ENCODE peak calls at places on chromosome 11, in seven cellular contexts. M is fibroblast of lung; Q is A549; U is H9; J is lower lobe of right lung; K is tibial nerve; A is CD8-positive, alpha-beta T cell. X is an unnamed sample. For H3K9me3, the result is how much of the 10 kb centered on the place peaks cover.

GRCh38 chr11:36266767-36267166 is 22.5 kb downstream of the COMMD9 start:
- DNase-seq in J (no peak), A (no peak), U (no peak), M (no peak), K (no peak), Q (no peak), X (no peak)

GRCh38 chr11:123601136-123601535 is 53.3 kb downstream of the SCN3B start:
- DNase-seq in U (no peak), J (no peak), A (no peak), M (peak), K (no peak), Q (no peak), X (no peak)

GRCh38 chr11:130315354-130315970 is 745 bp upstream of the ZBTB44 start:
- DNase-seq in J (peak), U (peak), M (no peak), K (no peak), Q (no peak), A (peak), X (peak)

GRCh38 chr11:1456596-1457325 is 29.8 kb downstream of the MOB2 start:
- DNase-seq in J (no peak), A (no peak), K (no peak), Q (no peak), U (no peak), M (no peak), X (no peak)

GRCh38 chr11:122036022-122036421 is 80.0 kb downstream of the BLID start:
- DNase-seq in J (no peak), A (no peak), K (no peak), U (no peak), M (peak), Q (no peak), X (no peak)

GRCh38 chr11:19672591-19673206 is 39.9 kb upstream of the NAV2 start:
- DNase-seq in Q (no peak), U (no peak), K (no peak), M (no peak), A (no peak), J (no peak), X (no peak)

GRCh38 chr11:83815736-83816135 is 529.6 kb upstream of the CCDC90B start:
- DNase-seq in K (no peak), M (no peak), U (no peak), A (no peak), Q (no peak), J (no peak), X (no peak)

GRCh38 chr11:10777393-10777793 is 26.3 kb downstream of the CTR9 start:
- DNase-seq in Q (no peak), K (no peak), J (no peak), A (no peak), U (no peak), M (no peak), X (no peak)

GRCh38 chr11:132895340-132895739 is 637.0 kb downstream of the OPCML start:
- DNase-seq in Q (no peak), M (peak), U (no peak), J (no peak), A (no peak), K (no peak), X (no peak)

GRCh38 chr11:97140885-97141494 is 751.2 kb downstream of the JRKL start:
- DNase-seq in J (no peak), Q (no peak), A (no peak), U (no peak), M (peak), K (no peak), X (no peak)
- H3K9me3 ChIP-seq in J (under half), Q (under half), A (under half), U (under half), M (under half), K (under half), X (under half)

DNA sequence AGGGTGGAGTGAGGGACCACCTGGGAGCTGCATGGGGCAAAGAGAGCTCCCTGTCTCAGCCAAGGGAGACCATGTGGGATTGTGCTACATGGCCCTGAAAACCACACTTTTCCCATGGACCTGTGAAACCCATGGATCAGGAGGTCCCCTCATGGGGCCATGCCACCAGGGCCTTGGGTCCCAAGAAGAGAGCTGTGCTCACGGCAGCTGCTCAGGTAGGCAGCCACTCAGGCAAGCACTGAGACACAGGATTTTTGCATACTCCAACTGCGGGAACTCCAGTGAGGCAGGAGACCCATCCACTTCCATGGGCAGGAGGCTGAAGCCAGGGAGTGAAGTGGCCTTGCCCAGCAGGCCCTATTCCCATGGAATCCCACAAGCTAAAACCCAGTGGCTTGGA is 190.0 kb downstream of the KCNA4 start:
- DNase-seq in K (no peak), Q (no peak), M (no peak), U (no peak), J (no peak), A (no peak), X (no peak)
- H3K9me3 ChIP-seq in K (under half), Q (under half), M (under half), U (under half), J (under half), A (under half), X (under half)

DNA sequence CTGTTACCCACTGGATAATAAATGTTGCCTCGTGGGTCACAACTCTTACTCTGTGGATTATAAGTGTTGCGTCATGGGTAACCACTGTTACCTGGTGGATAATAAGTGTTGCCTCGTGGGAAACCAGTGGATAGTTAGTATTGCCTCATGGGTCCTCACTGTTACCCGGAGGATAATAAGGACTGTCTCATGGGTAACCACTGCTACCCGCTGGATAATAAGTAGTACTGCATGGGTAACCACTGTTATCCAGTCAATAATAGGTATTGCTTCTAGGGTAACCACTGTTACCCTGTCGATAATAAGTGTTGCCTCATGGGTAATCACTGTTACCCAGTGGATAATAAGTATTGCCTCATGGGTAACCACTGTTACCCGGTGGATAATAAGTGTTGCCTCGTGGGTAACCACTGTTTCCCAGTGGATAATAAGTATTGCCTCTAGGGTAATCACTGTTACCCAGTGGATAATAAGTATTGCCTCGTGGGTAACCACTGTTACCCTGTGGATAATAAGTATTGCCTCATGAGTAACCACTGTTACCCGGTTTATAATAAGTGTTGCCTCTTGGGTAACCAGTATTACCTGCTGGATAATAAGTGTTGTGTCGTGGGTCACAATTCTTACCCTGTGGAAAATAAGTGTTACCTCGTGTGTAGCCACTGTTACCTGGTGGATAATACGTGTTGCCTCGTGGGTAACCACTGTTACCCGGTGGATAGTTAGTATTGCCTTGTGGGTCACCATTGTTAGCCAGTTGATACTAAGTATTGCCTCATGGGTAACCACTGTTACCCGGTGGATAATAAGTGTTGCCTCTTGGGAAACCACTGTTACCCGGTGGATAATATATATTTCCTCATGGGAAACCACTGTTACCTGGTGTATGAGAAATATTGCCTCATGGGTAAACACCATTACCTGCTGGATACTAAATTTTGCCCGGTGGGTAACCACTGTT is 15.7 kb upstream of the NXPE4 start:
- DNase-seq in K (no peak), U (no peak), J (no peak), M (peak), A (no peak), Q (no peak), X (no peak)
- H3K9me3 ChIP-seq in K (under half), U (under half), J (under half), M (under half), A (under half), Q (under half), X (under half)

DNA sequence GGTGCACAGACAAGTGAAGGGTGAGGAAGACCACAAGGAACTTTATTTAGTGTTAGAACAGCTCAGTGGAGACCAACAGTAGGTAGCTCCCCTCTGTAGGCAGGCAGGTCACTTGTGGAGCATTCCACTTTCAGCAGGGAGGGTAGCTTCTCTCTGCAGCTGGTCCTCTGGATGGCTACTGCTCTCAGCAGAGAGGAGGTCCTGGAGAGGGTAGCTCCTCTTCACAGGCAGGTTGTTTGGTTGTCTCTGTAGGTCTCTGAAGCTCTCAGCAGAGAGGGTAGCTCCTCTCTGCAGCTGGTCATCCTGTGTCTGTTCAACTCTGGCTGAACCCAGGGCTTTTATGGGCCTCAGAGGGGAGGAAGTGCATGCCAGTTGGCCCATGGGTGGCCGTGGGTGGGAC is 6.5 kb upstream of the OOSP1 start:
- DNase-seq in U (no peak), Q (no peak), M (no peak), K (no peak), A (no peak), J (no peak), X (no peak)
- H3K9me3 ChIP-seq in U (under half), Q (under half), M (under half), K (under half), A (under half), J (under half), X (under half)

DNA sequence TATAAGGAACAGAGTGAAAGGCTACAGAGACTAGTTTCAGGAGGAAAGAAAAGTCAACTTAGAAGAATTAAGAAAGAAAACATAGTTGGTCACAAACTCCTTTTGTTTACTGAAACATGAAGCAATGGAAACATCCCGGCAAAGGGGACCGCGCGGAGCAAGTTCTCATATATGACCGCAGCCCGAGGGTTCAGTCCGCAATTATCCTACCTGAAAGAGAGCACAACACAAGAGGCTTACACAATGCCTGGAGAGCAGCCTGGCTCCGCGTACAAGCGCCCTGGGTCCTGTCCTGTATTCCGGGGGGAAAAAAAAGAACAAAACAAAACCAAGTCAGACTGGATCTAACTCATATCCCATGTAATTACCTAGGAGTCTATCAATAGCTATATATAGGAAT is 12.3 kb downstream of the RBM4B start:
- DNase-seq in K (no peak), J (no peak), Q (no peak), A (no peak), M (no peak), U (no peak), X (no peak)
- H3K9me3 ChIP-seq in K (under half), J (under half), Q (under half), A (under half), M (under half), U (under half), X (under half)

GRCh38 chr11:55806248-55806647 is 4.9 kb upstream of the OR5L1 start:
- DNase-seq in A (no peak), Q (no peak), U (no peak), K (no peak), M (no peak), J (no peak), X (no peak)

DNA sequence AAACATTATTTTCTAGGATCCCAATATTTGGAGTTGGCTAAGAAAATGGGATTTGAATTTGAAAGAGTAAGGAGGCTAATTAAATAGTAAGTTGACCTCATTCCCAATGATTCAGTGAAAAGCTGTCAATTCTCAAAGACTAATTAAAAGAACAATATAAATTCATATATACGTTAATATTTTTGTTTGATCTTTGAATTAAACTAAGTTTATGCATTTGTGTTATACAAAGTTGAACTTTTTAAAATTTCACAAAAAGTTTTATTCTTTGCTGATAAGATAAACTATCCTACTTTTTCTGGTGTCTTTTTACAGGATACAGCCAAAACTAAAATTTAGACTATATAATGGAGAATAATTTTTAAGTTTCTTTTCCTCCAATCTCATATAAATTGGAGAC is at the start of gene OR5L1:
- DNase-seq in M (no peak), K (no peak), A (no peak), J (no peak), U (no peak), Q (no peak), X (no peak)
- H3K9me3 ChIP-seq in M (under half), K (under half), A (under half), J (under half), U (half or more), Q (under half), X (under half)